ENCODE peak calls at places on chromosome 14, in ten cellular contexts. One of them, this sample, is unnamed.

GRCh38 chr14:91316761-91317160 is 72.3 kb upstream of the GPR68 start:
- DNase-seq in CD8-positive, alpha-beta memory T cell: no peak
- DNase-seq in stimulated activated CD8-positive, alpha-beta memory T cell treated with anti-CD3 and anti-CD28 coated beads, Interleukin-12 subunit alpha, Interleukin-12 subunit beta, amount 100 ng/mL, for 1 hour: no peak
- DNase-seq in colonic mucosa: no peak
- DNase-seq in LNCaP clone FGC: no peak
- DNase-seq in adrenal gland: no peak
- DNase-seq in fibroblast of pulmonary artery: no peak
- DNase-seq in heart left ventricle: no peak
- DNase-seq in SW480: no peak
- DNase-seq in aorta: no peak
- DNase-seq in this sample: no peak

GRCh38 chr14:100711493-100711892 is 15.2 kb upstream of the DLK1 start:
- DNase-seq in CD8-positive, alpha-beta memory T cell: no peak
- DNase-seq in stimulated activated CD8-positive, alpha-beta memory T cell treated with anti-CD3 and anti-CD28 coated beads, Interleukin-12 subunit alpha, Interleukin-12 subunit beta, amount 100 ng/mL, for 1 hour: no peak
- DNase-seq in colonic mucosa: no peak
- DNase-seq in LNCaP clone FGC: no peak
- DNase-seq in adrenal gland: peak
- DNase-seq in fibroblast of pulmonary artery: peak
- DNase-seq in heart left ventricle: peak
- DNase-seq in SW480: no peak
- DNase-seq in aorta: no peak
- DNase-seq in this sample: peak

GRCh38 chr14:35213869-35214387 is 78.3 kb upstream of the PSMA6 start:
- DNase-seq in CD8-positive, alpha-beta memory T cell: no peak
- DNase-seq in stimulated activated CD8-positive, alpha-beta memory T cell treated with anti-CD3 and anti-CD28 coated beads, Interleukin-12 subunit alpha, Interleukin-12 subunit beta, amount 100 ng/mL, for 1 hour: no peak
- DNase-seq in colonic mucosa: no peak
- DNase-seq in LNCaP clone FGC: no peak
- DNase-seq in adrenal gland: no peak
- DNase-seq in fibroblast of pulmonary artery: peak
- DNase-seq in heart left ventricle: no peak
- DNase-seq in SW480: peak
- DNase-seq in aorta: no peak
- DNase-seq in this sample: peak

GRCh38 chr14:104262515-104263514 is 124.4 kb downstream of the KIF26A start:
- DNase-seq in CD8-positive, alpha-beta memory T cell: no peak
- DNase-seq in stimulated activated CD8-positive, alpha-beta memory T cell treated with anti-CD3 and anti-CD28 coated beads, Interleukin-12 subunit alpha, Interleukin-12 subunit beta, amount 100 ng/mL, for 1 hour: no peak
- DNase-seq in colonic mucosa: peak
- DNase-seq in LNCaP clone FGC: no peak
- DNase-seq in adrenal gland: peak
- DNase-seq in fibroblast of pulmonary artery: no peak
- DNase-seq in heart left ventricle: peak
- DNase-seq in SW480: no peak
- DNase-seq in aorta: peak
- DNase-seq in this sample: no peak

GRCh38 chr14:100827751-100828447 is 2.0 kb downstream of the MEG3 start:
- DNase-seq in CD8-positive, alpha-beta memory T cell: no peak
- DNase-seq in stimulated activated CD8-positive, alpha-beta memory T cell treated with anti-CD3 and anti-CD28 coated beads, Interleukin-12 subunit alpha, Interleukin-12 subunit beta, amount 100 ng/mL, for 1 hour: no peak
- DNase-seq in colonic mucosa: no peak
- DNase-seq in LNCaP clone FGC: no peak
- DNase-seq in adrenal gland: peak
- DNase-seq in fibroblast of pulmonary artery: peak
- DNase-seq in heart left ventricle: no peak
- DNase-seq in SW480: no peak
- DNase-seq in aorta: no peak
- DNase-seq in this sample: no peak

GRCh38 chr14:91708795-91709194 is 23.1 kb downstream of the CATSPERB start:
- DNase-seq in CD8-positive, alpha-beta memory T cell: no peak
- DNase-seq in stimulated activated CD8-positive, alpha-beta memory T cell treated with anti-CD3 and anti-CD28 coated beads, Interleukin-12 subunit alpha, Interleukin-12 subunit beta, amount 100 ng/mL, for 1 hour: no peak
- DNase-seq in colonic mucosa: no peak
- DNase-seq in LNCaP clone FGC: no peak
- DNase-seq in adrenal gland: no peak
- DNase-seq in fibroblast of pulmonary artery: no peak
- DNase-seq in heart left ventricle: no peak
- DNase-seq in SW480: no peak
- DNase-seq in aorta: no peak
- DNase-seq in this sample: no peak

GRCh38 chr14:103488960-103489359 is 33.7 kb downstream of the CKB start:
- DNase-seq in CD8-positive, alpha-beta memory T cell: no peak
- DNase-seq in stimulated activated CD8-positive, alpha-beta memory T cell treated with anti-CD3 and anti-CD28 coated beads, Interleukin-12 subunit alpha, Interleukin-12 subunit beta, amount 100 ng/mL, for 1 hour: no peak
- DNase-seq in colonic mucosa: no peak
- DNase-seq in LNCaP clone FGC: no peak
- DNase-seq in adrenal gland: peak
- DNase-seq in fibroblast of pulmonary artery: peak
- DNase-seq in heart left ventricle: no peak
- DNase-seq in SW480: no peak
- DNase-seq in aorta: no peak
- DNase-seq in this sample: no peak

GRCh38 chr14:102924632-102925588 is 2.4 kb downstream of the AMN start:
- DNase-seq in CD8-positive, alpha-beta memory T cell: no peak
- DNase-seq in stimulated activated CD8-positive, alpha-beta memory T cell treated with anti-CD3 and anti-CD28 coated beads, Interleukin-12 subunit alpha, Interleukin-12 subunit beta, amount 100 ng/mL, for 1 hour: no peak
- DNase-seq in colonic mucosa: no peak
- DNase-seq in LNCaP clone FGC: no peak
- DNase-seq in adrenal gland: no peak
- DNase-seq in fibroblast of pulmonary artery: no peak
- DNase-seq in heart left ventricle: no peak
- DNase-seq in SW480: no peak
- DNase-seq in aorta: no peak
- DNase-seq in this sample: no peak

GRCh38 chr14:97706814-97707213 is 909.6 kb downstream of the VRK1 start:
- DNase-seq in CD8-positive, alpha-beta memory T cell: no peak
- DNase-seq in stimulated activated CD8-positive, alpha-beta memory T cell treated with anti-CD3 and anti-CD28 coated beads, Interleukin-12 subunit alpha, Interleukin-12 subunit beta, amount 100 ng/mL, for 1 hour: no peak
- DNase-seq in colonic mucosa: no peak
- DNase-seq in LNCaP clone FGC: no peak
- DNase-seq in adrenal gland: no peak
- DNase-seq in fibroblast of pulmonary artery: no peak
- DNase-seq in heart left ventricle: no peak
- DNase-seq in SW480: no peak
- DNase-seq in aorta: no peak
- DNase-seq in this sample: no peak

GRCh38 chr14:30768791-30769190 is 105.6 kb upstream of the COCH start:
- DNase-seq in CD8-positive, alpha-beta memory T cell: no peak
- DNase-seq in stimulated activated CD8-positive, alpha-beta memory T cell treated with anti-CD3 and anti-CD28 coated beads, Interleukin-12 subunit alpha, Interleukin-12 subunit beta, amount 100 ng/mL, for 1 hour: no peak
- DNase-seq in colonic mucosa: no peak
- DNase-seq in LNCaP clone FGC: no peak
- DNase-seq in adrenal gland: no peak
- DNase-seq in fibroblast of pulmonary artery: no peak
- DNase-seq in heart left ventricle: no peak
- DNase-seq in SW480: no peak
- DNase-seq in aorta: no peak
- DNase-seq in this sample: no peak

GRCh38 chr14:91745329-91745728 is 13.4 kb upstream of the CATSPERB start:
- DNase-seq in CD8-positive, alpha-beta memory T cell: no peak
- DNase-seq in stimulated activated CD8-positive, alpha-beta memory T cell treated with anti-CD3 and anti-CD28 coated beads, Interleukin-12 subunit alpha, Interleukin-12 subunit beta, amount 100 ng/mL, for 1 hour: no peak
- DNase-seq in colonic mucosa: no peak
- DNase-seq in LNCaP clone FGC: no peak
- DNase-seq in adrenal gland: no peak
- DNase-seq in fibroblast of pulmonary artery: no peak
- DNase-seq in heart left ventricle: no peak
- DNase-seq in SW480: no peak
- DNase-seq in aorta: no peak
- DNase-seq in this sample: no peak

GRCh38 chr14:104246401-104247335 is 108.3 kb downstream of the KIF26A start:
- DNase-seq in CD8-positive, alpha-beta memory T cell: no peak
- DNase-seq in stimulated activated CD8-positive, alpha-beta memory T cell treated with anti-CD3 and anti-CD28 coated beads, Interleukin-12 subunit alpha, Interleukin-12 subunit beta, amount 100 ng/mL, for 1 hour: no peak
- DNase-seq in colonic mucosa: no peak
- DNase-seq in LNCaP clone FGC: no peak
- DNase-seq in adrenal gland: peak
- DNase-seq in fibroblast of pulmonary artery: no peak
- DNase-seq in heart left ventricle: no peak
- DNase-seq in SW480: no peak
- DNase-seq in aorta: no peak
- DNase-seq in this sample: no peak

GRCh38 chr14:53888535-53889386 is 67.9 kb downstream of the BMP4 start:
- DNase-seq in CD8-positive, alpha-beta memory T cell: no peak
- DNase-seq in stimulated activated CD8-positive, alpha-beta memory T cell treated with anti-CD3 and anti-CD28 coated beads, Interleukin-12 subunit alpha, Interleukin-12 subunit beta, amount 100 ng/mL, for 1 hour: no peak
- DNase-seq in colonic mucosa: peak
- DNase-seq in LNCaP clone FGC: no peak
- DNase-seq in adrenal gland: no peak
- DNase-seq in fibroblast of pulmonary artery: no peak
- DNase-seq in heart left ventricle: no peak
- DNase-seq in SW480: peak
- DNase-seq in aorta: no peak
- DNase-seq in this sample: no peak